ENCODE peak calls at places on chromosomes 5 and 9, in nine cellular contexts. O is MM.1S, V is PC-3, S is fibroblast of the aortic adventitia, K is GM12865, A is WERI-Rb-1, F is AG04450, Q is GM06990, U is HL-60. D is an unnamed sample.

GRCh38 chr5:31934156-31934555 is 240.0 kb downstream of the GOLPH3 start:
- DNase-seq in O (no peak), V (peak), S (no peak), K (no peak), A (no peak), F (no peak), Q (no peak), U (no peak), D (no peak)

GRCh38 chr5:151070449-151070848 is 10.4 kb downstream of the TNIP1 start:
- DNase-seq in O (no peak), V (no peak), S (no peak), K (no peak), A (no peak), F (no peak), Q (no peak), U (no peak), D (no peak)

GRCh38 chr9:132773764-132774339 is 103.6 kb downstream of the GTF3C4 start:
- DNase-seq in O (no peak), V (no peak), S (no peak), K (no peak), A (no peak), F (no peak), Q (no peak), U (no peak), D (no peak)

GRCh38 chr5:51389326-51389581 is 6.0 kb downstream of the ISL1 start:
- DNase-seq in O (no peak), V (no peak), S (no peak), K (no peak), A (no peak), F (no peak), Q (no peak), U (no peak), D (no peak)

GRCh38 chr9:109779711-109780452 is at the start of gene PALM2AKAP2:
- DNase-seq in O (peak), V (peak), S (peak), K (peak), A (peak), F (no peak), Q (peak), U (no peak), D (peak)

GRCh38 chr5:77266291-77266690 is 55.8 kb downstream of the PDE8B start:
- DNase-seq in O (no peak), V (peak), S (no peak), K (no peak), A (no peak), F (no peak), Q (no peak), U (no peak), D (peak)

GRCh38 chr9:36873247-36873875 is 160.7 kb downstream of the PAX5 start:
- DNase-seq in O (peak), V (peak), S (peak), K (peak), A (peak), F (no peak), Q (peak), U (peak), D (peak)

GRCh38 chr5:129771058-129771838 is 23.4 kb downstream of the MINAR2 start:
- DNase-seq in O (peak), V (peak), S (peak), K (peak), A (peak), F (no peak), Q (no peak), U (no peak), D (no peak)

GRCh38 chr9:120265791-120266190 is 314.2 kb downstream of the CDK5RAP2 start:
- DNase-seq in O (no peak), V (no peak), S (peak), K (no peak), A (no peak), F (no peak), Q (no peak), U (no peak), D (no peak)

GRCh38 chr9:86042226-86042625 is 57.1 kb downstream of the GOLM1 start:
- DNase-seq in O (no peak), V (no peak), S (no peak), K (no peak), A (no peak), F (no peak), Q (no peak), U (no peak), D (no peak)

GRCh38 chr9:86040281-86041155 is 58.8 kb downstream of the GOLM1 start:
- DNase-seq in O (no peak), V (no peak), S (no peak), K (no peak), A (no peak), F (no peak), Q (no peak), U (no peak), D (no peak)

GRCh38 chr9:86043586-86043985 is 55.8 kb downstream of the GOLM1 start:
- DNase-seq in O (no peak), V (no peak), S (no peak), K (no peak), A (no peak), F (no peak), Q (no peak), U (no peak), D (no peak)

GRCh38 chr9:86043999-86044398 is 55.4 kb downstream of the GOLM1 start:
- DNase-seq in O (no peak), V (peak), S (no peak), K (peak), A (no peak), F (no peak), Q (no peak), U (no peak), D (no peak)

GRCh38 chr9:86041331-86041741 is 58.0 kb downstream of the GOLM1 start:
- DNase-seq in O (no peak), V (no peak), S (peak), K (no peak), A (no peak), F (peak), Q (no peak), U (no peak), D (no peak)
- H3K4me3 ChIP-seq in O (no peak), V (no peak), S (no peak), K (no peak), A (no peak), F (no peak), Q (no peak), U (no peak), D (no peak)

GRCh38 chr9:117535439-117535838 is 120.6 kb upstream of the ASTN2 start:
- DNase-seq in O (no peak), V (no peak), S (no peak), K (no peak), A (peak), F (no peak), Q (no peak), U (no peak), D (no peak)
- TF ChIP-seq CTCF in O (no peak), V (no peak), S (no peak), K (no peak), A (peak), F (no peak), Q (no peak), U (no peak), D (no peak)

DNA sequence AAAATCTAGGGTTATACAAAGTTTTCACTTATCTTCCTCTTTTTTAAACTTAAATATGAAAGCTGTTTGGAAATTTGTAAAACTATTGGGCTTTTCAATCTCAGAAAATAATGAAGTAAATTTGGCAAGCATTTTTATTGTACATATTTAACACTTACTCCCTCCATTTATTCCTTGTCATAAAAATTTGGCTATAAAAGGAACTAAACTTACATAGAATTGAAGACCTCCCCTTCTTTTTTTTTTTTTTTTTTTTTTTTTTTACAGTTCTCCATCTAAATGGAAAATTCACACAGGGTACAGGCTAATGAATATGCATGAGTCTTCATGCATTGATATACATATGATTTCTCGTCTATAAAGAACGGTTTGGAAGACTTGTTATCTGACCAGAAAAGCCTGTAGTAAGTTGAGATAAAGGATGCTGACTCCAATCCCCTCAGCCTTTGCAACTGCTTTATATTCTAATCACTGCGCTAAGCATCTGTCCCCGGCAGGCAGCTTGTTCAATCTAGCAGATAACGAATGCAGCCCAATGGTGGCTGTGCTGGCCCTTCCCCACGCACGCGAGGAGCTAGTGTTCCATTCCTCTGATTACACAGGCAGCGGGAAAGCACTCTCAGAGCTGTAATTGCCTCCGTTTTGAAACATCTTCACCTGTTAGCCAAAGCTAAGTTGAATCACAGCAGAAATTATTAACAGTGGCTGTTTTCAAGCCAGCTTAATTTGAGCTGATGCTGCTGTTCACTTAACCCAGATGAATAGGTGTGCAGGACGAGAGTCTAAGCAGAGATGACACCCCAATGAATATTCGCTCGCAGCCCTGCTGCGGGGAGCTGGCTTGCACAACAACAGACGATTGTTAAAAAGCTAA is 453.8 kb upstream of the ZNF608 start:
- DNase-seq in O (no peak), V (no peak), S (no peak), K (no peak), A (peak), F (no peak), Q (peak), U (no peak), D (no peak)
- H3K4me3 ChIP-seq in O (no peak), V (no peak), S (peak), K (no peak), A (peak), F (peak), Q (peak), U (no peak), D (peak)

DNA sequence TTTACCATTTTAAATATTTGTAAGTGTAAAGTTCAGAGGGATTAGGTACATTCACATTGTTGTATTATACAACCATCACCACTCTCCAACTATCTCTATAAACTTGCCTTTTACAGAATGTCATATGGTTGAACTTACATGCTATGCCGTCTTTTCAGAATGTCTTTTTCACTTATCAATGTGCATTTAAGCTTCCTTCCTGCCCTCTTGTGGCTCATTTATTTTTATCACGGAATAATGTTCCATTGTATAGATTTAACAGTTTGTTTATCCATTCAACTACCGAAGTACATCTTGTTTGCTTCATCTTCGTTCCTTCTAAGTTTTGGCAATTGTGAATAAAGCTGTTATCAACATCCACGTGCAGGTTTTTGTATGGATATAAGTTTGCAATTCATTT is 133.3 kb upstream of the C6 start:
- DNase-seq in O (no peak), V (peak), S (peak), K (no peak), A (no peak), F (no peak), Q (no peak), U (no peak), D (no peak)
- TF ChIP-seq CTCF in O (no peak), V (peak), S (peak), K (no peak), A (no peak), F (peak), Q (peak), U (no peak), D (no peak)

DNA sequence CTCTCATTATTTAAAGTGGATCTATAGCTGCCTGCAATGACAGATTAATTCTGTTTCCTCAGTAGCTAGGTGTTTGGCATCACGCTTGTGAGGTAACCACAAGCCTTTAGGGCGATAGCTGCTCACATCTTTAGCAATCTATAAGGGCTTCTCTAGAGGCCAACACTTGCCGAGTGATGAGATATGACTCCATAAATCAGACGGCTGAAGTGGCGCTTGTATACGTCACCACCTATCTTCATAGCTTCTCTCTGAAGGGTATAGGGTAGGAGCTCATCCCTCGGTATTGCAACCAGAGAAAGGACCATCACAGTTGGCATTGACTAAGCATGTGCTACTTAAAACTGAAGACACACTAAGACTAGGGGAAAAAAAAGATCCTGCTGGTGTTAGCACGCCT is 37.7 kb downstream of the PSMB7 start:
- DNase-seq in O (no peak), V (no peak), S (no peak), K (no peak), A (no peak), F (no peak), Q (no peak), U (no peak), D (no peak)
- H3K4me3 ChIP-seq in O (no peak), V (no peak), S (no peak), K (no peak), A (no peak), F (no peak), Q (no peak), U (no peak), D (no peak)